ENCODE peak calls at places on chromosomes 16 and 17, in four cellular contexts. One of them, this sample, is unnamed.

GRCh38 chr17:43846963-43847369 is at the start of gene CD300LG:
- DNase-seq in tibial nerve: no peak
- DNase-seq in suprapubic skin: peak; percentile 59
- DNase-seq in neural progenitor cell: peak; percentile 16
- DNase-seq in this sample: no peak

GRCh38 chr16:57371494-57372371 is 557 bp upstream of the CX3CL1 start:
- DNase-seq in tibial nerve: no peak
- DNase-seq in suprapubic skin: no peak
- DNase-seq in neural progenitor cell: no peak
- DNase-seq in this sample: no peak

GRCh38 chr16:72317378-72317777 is 145.4 kb upstream of the PMFBP1 start:
- DNase-seq in tibial nerve: no peak
- DNase-seq in suprapubic skin: no peak
- DNase-seq in neural progenitor cell: no peak
- DNase-seq in this sample: no peak

GRCh38 chr16:85286970-85287814 is 174.9 kb upstream of the CIBAR2 start:
- DNase-seq in tibial nerve: peak; percentile 37
- DNase-seq in suprapubic skin: peak; percentile 77
- DNase-seq in neural progenitor cell: no peak
- DNase-seq in this sample: no peak

GRCh38 chr17:76151896-76152454 is 10.9 kb upstream of the FOXJ1 start:
- DNase-seq in tibial nerve: no peak
- DNase-seq in suprapubic skin: no peak
- DNase-seq in neural progenitor cell: no peak
- DNase-seq in this sample: no peak

GRCh38 chr17:38320482-38320881 is 23.3 kb downstream of the GPR179 start:
- DNase-seq in tibial nerve: no peak
- DNase-seq in suprapubic skin: peak; percentile 40
- DNase-seq in neural progenitor cell: no peak
- DNase-seq in this sample: no peak

GRCh38 chr17:78133179-78133951 is 2.8 kb downstream of the TMC8 start:
- DNase-seq in tibial nerve: no peak
- DNase-seq in suprapubic skin: no peak
- DNase-seq in neural progenitor cell: no peak
- DNase-seq in this sample: no peak

GRCh38 chr16:969508-970378 is 1.0 kb downstream of the LMF1 start:
- DNase-seq in tibial nerve: no peak
- DNase-seq in suprapubic skin: peak; percentile 67
- DNase-seq in neural progenitor cell: no peak
- DNase-seq in this sample: no peak

GRCh38 chr17:10151667-10152496 is 46.5 kb downstream of the GAS7 start:
- DNase-seq in tibial nerve: no peak
- DNase-seq in suprapubic skin: no peak
- DNase-seq in neural progenitor cell: no peak
- DNase-seq in this sample: peak; percentile 87
- H3K27ac ChIP-seq in tibial nerve: peak overlapping the region; percentile 7
- H3K27ac ChIP-seq in suprapubic skin: no peak overlapping the region
- H3K27ac ChIP-seq in neural progenitor cell: no peak overlapping the region
- H3K27ac ChIP-seq in this sample: peak overlapping the region; percentile 62

DNA sequence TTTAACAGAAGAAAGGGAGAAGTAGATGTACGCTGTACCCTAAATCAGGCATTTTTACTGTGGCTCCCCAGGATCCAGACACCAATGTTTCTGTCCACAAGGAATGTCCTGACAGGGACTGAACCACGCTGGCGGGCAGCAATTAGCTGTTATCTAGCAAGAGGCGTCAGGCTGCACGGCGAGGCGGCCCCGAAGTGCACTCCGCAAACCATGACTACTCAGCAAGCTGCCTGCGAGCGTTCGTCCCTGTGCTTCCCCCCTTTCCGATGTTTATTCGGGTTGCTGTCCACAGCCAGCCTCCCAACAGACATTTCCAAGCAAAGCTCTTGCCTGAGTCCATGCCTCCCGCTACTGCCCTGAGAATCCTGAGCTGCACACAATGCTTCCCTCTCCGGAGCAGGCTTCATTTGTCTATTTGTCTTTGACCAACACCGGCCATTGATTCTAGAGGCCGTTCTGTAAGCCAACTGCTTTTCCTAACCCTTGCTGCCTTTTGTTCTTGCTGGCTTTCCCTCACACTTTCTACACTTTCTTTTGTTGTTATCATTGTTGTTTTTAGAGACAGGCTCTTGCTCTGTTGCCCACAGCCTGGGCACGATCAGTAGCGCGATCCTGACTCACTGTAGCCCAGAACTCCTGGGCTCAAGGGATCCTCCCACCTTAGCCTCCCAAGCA is 55.5 kb upstream of the CNEP1R1 start:
- DNase-seq in tibial nerve: no peak
- DNase-seq in suprapubic skin: no peak
- DNase-seq in neural progenitor cell: peak; percentile 35
- DNase-seq in this sample: no peak
- H3K27ac ChIP-seq in tibial nerve: no peak overlapping the region
- H3K27ac ChIP-seq in suprapubic skin: no peak overlapping the region
- H3K27ac ChIP-seq in neural progenitor cell: no peak overlapping the region
- H3K27ac ChIP-seq in this sample: no peak overlapping the region

GRCh38 chr16:11562941-11563340 is 23.8 kb downstream of the LITAF start:
- DNase-seq in tibial nerve: no peak
- DNase-seq in suprapubic skin: no peak
- DNase-seq in neural progenitor cell: no peak
- DNase-seq in this sample: peak; percentile 45

GRCh38 chr16:11563493-11564040 is 23.2 kb downstream of the LITAF start:
- DNase-seq in tibial nerve: no peak
- DNase-seq in suprapubic skin: no peak
- DNase-seq in neural progenitor cell: no peak
- DNase-seq in this sample: no peak

GRCh38 chr16:11565665-11566064 is 21.1 kb downstream of the LITAF start:
- DNase-seq in tibial nerve: no peak
- DNase-seq in suprapubic skin: no peak
- DNase-seq in neural progenitor cell: no peak
- DNase-seq in this sample: no peak

GRCh38 chr16:11562411-11562810 is 24.3 kb downstream of the LITAF start:
- DNase-seq in tibial nerve: no peak
- DNase-seq in suprapubic skin: no peak
- DNase-seq in neural progenitor cell: no peak
- DNase-seq in this sample: no peak

GRCh38 chr16:11564046-11564926 is 22.4 kb downstream of the LITAF start:
- DNase-seq in tibial nerve: no peak
- DNase-seq in suprapubic skin: no peak
- DNase-seq in neural progenitor cell: no peak
- DNase-seq in this sample: no peak
- H3K27ac ChIP-seq in tibial nerve: peak overlapping the region; percentile 83
- H3K27ac ChIP-seq in suprapubic skin: no peak overlapping the region
- H3K27ac ChIP-seq in neural progenitor cell: no peak overlapping the region
- H3K27ac ChIP-seq in this sample: no peak overlapping the region

GRCh38 chr16:3520861-3521260 is 20.1 kb downstream of the CLUAP1 start:
- DNase-seq in tibial nerve: no peak
- DNase-seq in suprapubic skin: no peak
- DNase-seq in neural progenitor cell: no peak
- DNase-seq in this sample: no peak
- H3K27ac ChIP-seq in tibial nerve: peak overlapping the region; percentile 23
- H3K27ac ChIP-seq in suprapubic skin: peak overlapping the region; percentile 32
- H3K27ac ChIP-seq in neural progenitor cell: no peak overlapping the region
- H3K27ac ChIP-seq in this sample: no peak overlapping the region

DNA sequence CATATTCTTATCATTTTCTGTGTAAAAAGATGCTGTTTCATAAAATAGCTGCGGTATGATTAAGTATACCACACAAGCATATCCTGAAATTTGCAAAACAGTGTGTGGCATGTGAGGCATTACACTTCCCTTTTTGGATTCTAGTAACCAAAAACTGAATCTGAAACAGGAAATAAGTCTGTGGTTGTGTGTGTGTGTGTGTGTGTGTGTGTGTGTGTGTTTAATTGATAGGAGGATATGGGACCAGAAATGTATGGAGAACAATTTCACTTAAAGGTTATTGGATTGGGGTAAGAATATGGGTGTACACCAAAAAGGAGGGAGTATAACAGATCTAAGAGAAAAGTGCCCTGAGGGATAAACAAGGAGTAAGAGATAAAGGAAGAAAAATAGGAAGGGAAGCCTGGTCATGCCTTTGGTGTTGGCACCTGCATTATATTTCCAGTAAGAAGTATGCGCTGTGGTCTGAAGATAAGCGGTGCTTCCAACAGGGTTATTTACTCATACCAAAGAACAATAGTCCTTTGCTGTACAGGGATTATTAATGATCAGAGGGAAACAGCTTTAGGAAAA is 4.0 kb downstream of the LYRM1 start:
- DNase-seq in tibial nerve: no peak
- DNase-seq in suprapubic skin: no peak
- DNase-seq in neural progenitor cell: no peak
- DNase-seq in this sample: peak; percentile 66
- H3K27ac ChIP-seq in tibial nerve: peak overlapping the region; percentile 92
- H3K27ac ChIP-seq in suprapubic skin: peak overlapping the region; percentile 87
- H3K27ac ChIP-seq in neural progenitor cell: no peak overlapping the region
- H3K27ac ChIP-seq in this sample: peak overlapping the region; percentile 75

GRCh38 chr17:14331982-14332298 is 31.1 kb downstream of the HS3ST3B1 start:
- DNase-seq in tibial nerve: no peak
- DNase-seq in suprapubic skin: no peak
- DNase-seq in neural progenitor cell: peak; percentile 35
- DNase-seq in this sample: no peak
- H3K27ac ChIP-seq in tibial nerve: no peak overlapping the region
- H3K27ac ChIP-seq in suprapubic skin: no peak overlapping the region
- H3K27ac ChIP-seq in neural progenitor cell: peak overlapping the region; percentile 92
- H3K27ac ChIP-seq in this sample: no peak overlapping the region